ENCODE peak calls at places on chromosomes 3 and 15, in five cellular contexts. R, Q, T, Z and G are unnamed samples.

GRCh38 chr3:119181765-119182164 is 8.4 kb downstream of the UPK1B start:
- DNase-seq in R (no peak), Q (no peak), T (no peak), Z (peak; percentile 40), G (peak; percentile 39)

GRCh38 chr15:49987198-49987785 is 131.7 kb downstream of the ATP8B4 start:
- DNase-seq in R (no peak), Q (no peak), T (no peak), Z (no peak), G (no peak)

GRCh38 chr15:64749167-64749566 is 26.2 kb downstream of the RBPMS2 start:
- DNase-seq in R (no peak), Q (no peak), T (no peak), Z (peak; percentile 53), G (no peak)

GRCh38 chr15:73805504-73806089 is 52.4 kb upstream of the INSYN1 start:
- DNase-seq in R (no peak), Q (no peak), T (no peak), Z (no peak), G (no peak)

GRCh38 chr3:134776518-134776917 is 18.5 kb upstream of the EPHB1 start:
- DNase-seq in R (no peak), Q (peak; percentile 18), T (no peak), Z (no peak), G (no peak)

GRCh38 chr3:171653701-171654100 is 156.6 kb downstream of the PLD1 start:
- DNase-seq in R (no peak), Q (no peak), T (no peak), Z (no peak), G (no peak)

GRCh38 chr3:45017826-45018225 is 8.3 kb upstream of the CLEC3B start:
- DNase-seq in R (no peak), Q (no peak), T (no peak), Z (no peak), G (no peak)

GRCh38 chr3:49785565-49786356 is 581 bp downstream of the IP6K1 start:
- DNase-seq in R (peak; percentile 53), Q (peak; percentile 55), T (peak; percentile 27), Z (no peak), G (peak; percentile 60)

GRCh38 chr3:12308517-12308916 is 19.6 kb downstream of the PPARG start:
- DNase-seq in R (no peak), Q (no peak), T (no peak), Z (no peak), G (no peak)

GRCh38 chr3:30777426-30777825 is 117.0 kb downstream of the GADL1 start:
- DNase-seq in R (no peak), Q (no peak), T (no peak), Z (no peak), G (no peak)

GRCh38 chr3:170697131-170697530 is 111.3 kb upstream of the SLC7A14 start:
- DNase-seq in R (no peak), Q (no peak), T (peak; percentile 6), Z (no peak), G (no peak)